ENCODE peak calls at places on chromosomes 3 and 15, in eight cellular contexts. One of them, this sample, is unnamed.

GRCh38 chr3:21634112-21634511 is 116.9 kb downstream of the ZNF385D start:
- DNase-seq in lower lobe of right lung: no peak
- DNase-seq in CD8-positive, alpha-beta T cell: no peak
- DNase-seq in endothelial cell: no peak
- DNase-seq in foreskin fibroblast: no peak
- DNase-seq in ovary: no peak
- DNase-seq in nephron progenitor cell: no peak
- DNase-seq in cardiac fibroblast: no peak
- DNase-seq in this sample: no peak

GRCh38 chr15:39156166-39156565 is 424.7 kb upstream of the THBS1 start:
- DNase-seq in lower lobe of right lung: no peak
- DNase-seq in CD8-positive, alpha-beta T cell: no peak
- DNase-seq in endothelial cell: no peak
- DNase-seq in foreskin fibroblast: peak
- DNase-seq in ovary: no peak
- DNase-seq in nephron progenitor cell: no peak
- DNase-seq in cardiac fibroblast: peak
- DNase-seq in this sample: no peak

GRCh38 chr15:71127083-71127482 is 11.8 kb downstream of the THSD4 start:
- DNase-seq in lower lobe of right lung: no peak
- DNase-seq in CD8-positive, alpha-beta T cell: no peak
- DNase-seq in endothelial cell: no peak
- DNase-seq in foreskin fibroblast: no peak
- DNase-seq in ovary: no peak
- DNase-seq in nephron progenitor cell: no peak
- DNase-seq in cardiac fibroblast: no peak
- DNase-seq in this sample: no peak

GRCh38 chr3:155270485-155271342 is 22.8 kb downstream of the STRIT1 start:
- DNase-seq in lower lobe of right lung: no peak
- DNase-seq in CD8-positive, alpha-beta T cell: no peak
- DNase-seq in endothelial cell: no peak
- DNase-seq in foreskin fibroblast: no peak
- DNase-seq in ovary: no peak
- DNase-seq in nephron progenitor cell: no peak
- DNase-seq in cardiac fibroblast: peak
- DNase-seq in this sample: no peak

GRCh38 chr3:79521221-79521848 is 246.5 kb downstream of the ROBO1 start:
- DNase-seq in lower lobe of right lung: no peak
- DNase-seq in CD8-positive, alpha-beta T cell: no peak
- DNase-seq in endothelial cell: peak
- DNase-seq in foreskin fibroblast: peak
- DNase-seq in ovary: no peak
- DNase-seq in nephron progenitor cell: peak
- DNase-seq in cardiac fibroblast: peak
- DNase-seq in this sample: peak

GRCh38 chr3:128476659-128477058 is 10.0 kb upstream of the DNAJB8 start:
- DNase-seq in lower lobe of right lung: no peak
- DNase-seq in CD8-positive, alpha-beta T cell: no peak
- DNase-seq in endothelial cell: no peak
- DNase-seq in foreskin fibroblast: no peak
- DNase-seq in ovary: no peak
- DNase-seq in nephron progenitor cell: no peak
- DNase-seq in cardiac fibroblast: no peak
- DNase-seq in this sample: no peak

GRCh38 chr3:55066406-55067128 is 138.7 kb upstream of the LRTM1 start:
- DNase-seq in lower lobe of right lung: no peak
- DNase-seq in CD8-positive, alpha-beta T cell: no peak
- DNase-seq in endothelial cell: no peak
- DNase-seq in foreskin fibroblast: no peak
- DNase-seq in ovary: no peak
- DNase-seq in nephron progenitor cell: no peak
- DNase-seq in cardiac fibroblast: peak
- DNase-seq in this sample: no peak

GRCh38 chr3:123229145-123229544 is 27.4 kb downstream of the SEC22A start:
- DNase-seq in lower lobe of right lung: no peak
- DNase-seq in CD8-positive, alpha-beta T cell: no peak
- DNase-seq in endothelial cell: no peak
- DNase-seq in foreskin fibroblast: no peak
- DNase-seq in ovary: no peak
- DNase-seq in nephron progenitor cell: no peak
- DNase-seq in cardiac fibroblast: peak
- DNase-seq in this sample: no peak

GRCh38 chr15:31392761-31393401 is 66.2 kb downstream of the KLF13 start:
- DNase-seq in lower lobe of right lung: no peak
- DNase-seq in CD8-positive, alpha-beta T cell: no peak
- DNase-seq in endothelial cell: no peak
- DNase-seq in foreskin fibroblast: no peak
- DNase-seq in ovary: no peak
- DNase-seq in nephron progenitor cell: peak
- DNase-seq in cardiac fibroblast: no peak
- DNase-seq in this sample: no peak

GRCh38 chr3:155387571-155387970 is 94.1 kb upstream of the STRIT1 start:
- DNase-seq in lower lobe of right lung: no peak
- DNase-seq in CD8-positive, alpha-beta T cell: no peak
- DNase-seq in endothelial cell: no peak
- DNase-seq in foreskin fibroblast: no peak
- DNase-seq in ovary: no peak
- DNase-seq in nephron progenitor cell: no peak
- DNase-seq in cardiac fibroblast: no peak
- DNase-seq in this sample: no peak

GRCh38 chr3:25038907-25039306 is 389.2 kb upstream of the RARB start:
- DNase-seq in lower lobe of right lung: no peak
- DNase-seq in CD8-positive, alpha-beta T cell: no peak
- DNase-seq in endothelial cell: no peak
- DNase-seq in foreskin fibroblast: no peak
- DNase-seq in ovary: no peak
- DNase-seq in nephron progenitor cell: no peak
- DNase-seq in cardiac fibroblast: no peak
- DNase-seq in this sample: no peak

GRCh38 chr15:92079647-92080255 is 226.2 kb downstream of the SLCO3A1 start:
- DNase-seq in lower lobe of right lung: no peak
- DNase-seq in CD8-positive, alpha-beta T cell: no peak
- DNase-seq in endothelial cell: no peak
- DNase-seq in foreskin fibroblast: no peak
- DNase-seq in ovary: no peak
- DNase-seq in nephron progenitor cell: no peak
- DNase-seq in cardiac fibroblast: no peak
- DNase-seq in this sample: no peak

DNA sequence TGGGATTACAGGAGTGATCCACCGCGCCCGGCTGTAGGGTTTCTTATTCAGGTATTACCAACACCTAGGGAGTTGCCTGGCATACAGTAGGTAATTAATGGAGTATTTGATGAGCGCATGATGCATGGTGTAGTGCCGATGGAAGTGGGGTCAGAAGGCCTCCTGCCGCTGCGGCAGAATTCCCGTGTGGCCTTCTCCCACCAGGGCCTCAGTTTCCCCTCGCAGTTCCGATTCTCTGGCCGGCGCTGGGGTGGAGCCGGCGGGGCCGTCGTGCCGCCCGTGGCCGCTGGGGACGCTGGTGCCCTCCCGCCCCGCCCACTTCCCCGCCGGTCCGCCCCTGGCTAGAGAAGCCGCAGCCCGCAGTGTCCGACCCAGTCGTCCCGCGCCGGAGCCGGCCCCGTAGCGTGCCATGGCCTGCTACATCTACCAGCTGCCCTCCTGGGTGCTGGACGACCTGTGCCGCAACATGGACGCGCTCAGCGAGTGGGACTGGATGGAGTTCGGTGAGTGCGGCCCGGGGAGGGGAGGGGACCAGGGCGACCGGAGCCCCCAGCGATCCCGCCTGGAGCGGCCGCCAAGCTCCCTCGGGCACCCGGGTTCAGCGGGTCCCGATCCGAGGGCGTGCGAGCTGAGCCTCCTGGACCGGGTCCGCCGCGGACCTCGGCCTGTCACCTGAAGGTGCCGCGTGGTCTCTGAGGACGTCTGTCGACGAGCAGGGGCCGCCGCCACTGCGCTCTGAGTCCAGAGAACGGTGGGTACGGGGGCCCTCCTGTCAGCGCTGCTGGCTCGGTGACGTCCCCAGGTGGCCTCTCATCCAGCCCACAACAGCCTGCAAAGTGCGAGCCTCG is at the start of gene IRAK2:
- DNase-seq in lower lobe of right lung: peak
- DNase-seq in CD8-positive, alpha-beta T cell: peak
- DNase-seq in endothelial cell: peak
- DNase-seq in foreskin fibroblast: peak
- DNase-seq in ovary: peak
- DNase-seq in nephron progenitor cell: peak
- DNase-seq in cardiac fibroblast: peak
- DNase-seq in this sample: peak
- TF ChIP-seq CTCF in lower lobe of right lung: peak
- TF ChIP-seq CTCF in CD8-positive, alpha-beta T cell: peak
- TF ChIP-seq CTCF in endothelial cell: peak
- TF ChIP-seq CTCF in foreskin fibroblast: peak
- TF ChIP-seq CTCF in ovary: peak
- TF ChIP-seq CTCF in nephron progenitor cell: peak
- TF ChIP-seq CTCF in cardiac fibroblast: peak
- TF ChIP-seq CTCF in this sample: peak

GRCh38 chr3:46080124-46080991 is 53.1 kb upstream of the XCR1 start:
- DNase-seq in lower lobe of right lung: no peak
- DNase-seq in CD8-positive, alpha-beta T cell: no peak
- DNase-seq in endothelial cell: no peak
- DNase-seq in foreskin fibroblast: peak
- DNase-seq in ovary: no peak
- DNase-seq in nephron progenitor cell: no peak
- DNase-seq in cardiac fibroblast: no peak
- DNase-seq in this sample: peak

GRCh38 chr3:46075816-46076215 is 48.5 kb upstream of the XCR1 start:
- DNase-seq in lower lobe of right lung: no peak
- DNase-seq in CD8-positive, alpha-beta T cell: no peak
- DNase-seq in endothelial cell: no peak
- DNase-seq in foreskin fibroblast: no peak
- DNase-seq in ovary: no peak
- DNase-seq in nephron progenitor cell: no peak
- DNase-seq in cardiac fibroblast: no peak
- DNase-seq in this sample: no peak

GRCh38 chr3:46082021-46082420 is 54.7 kb upstream of the XCR1 start:
- DNase-seq in lower lobe of right lung: no peak
- DNase-seq in CD8-positive, alpha-beta T cell: no peak
- DNase-seq in endothelial cell: no peak
- DNase-seq in foreskin fibroblast: no peak
- DNase-seq in ovary: no peak
- DNase-seq in nephron progenitor cell: no peak
- DNase-seq in cardiac fibroblast: no peak
- DNase-seq in this sample: no peak

GRCh38 chr3:46076606-46077005 is 49.3 kb upstream of the XCR1 start:
- DNase-seq in lower lobe of right lung: no peak
- DNase-seq in CD8-positive, alpha-beta T cell: no peak
- DNase-seq in endothelial cell: no peak
- DNase-seq in foreskin fibroblast: no peak
- DNase-seq in ovary: no peak
- DNase-seq in nephron progenitor cell: no peak
- DNase-seq in cardiac fibroblast: peak
- DNase-seq in this sample: no peak

DNA sequence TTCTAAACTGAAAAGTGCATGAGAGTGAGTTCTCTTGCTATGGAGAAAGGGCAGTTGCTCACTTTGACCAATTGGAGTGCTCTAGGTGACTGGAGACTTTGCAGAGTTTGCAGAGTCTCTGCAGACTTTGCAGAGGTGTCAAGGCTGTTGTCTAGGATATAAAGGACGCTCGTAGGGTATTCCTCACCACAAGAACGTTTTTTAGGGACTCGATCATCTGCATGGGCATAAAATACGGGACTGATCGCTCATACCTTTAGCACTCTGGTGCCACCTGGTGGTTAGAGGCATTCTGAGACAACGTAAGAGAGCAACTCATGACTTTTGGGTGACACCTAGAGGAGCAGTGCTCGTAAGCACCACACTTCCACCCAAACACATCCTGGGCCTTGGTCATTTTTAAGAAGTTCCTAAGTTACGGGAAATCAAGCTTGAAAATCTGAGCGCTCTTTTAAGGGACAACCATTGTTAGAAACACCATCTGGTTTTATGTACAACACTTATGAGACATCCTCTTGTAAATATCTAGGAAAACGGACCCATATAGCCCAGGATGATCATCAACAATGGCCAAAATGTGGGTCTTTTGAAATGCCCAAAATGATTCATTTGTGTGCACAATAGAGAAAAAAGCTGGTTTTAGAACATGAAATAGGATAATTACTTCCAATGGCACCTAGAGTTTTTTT is 51.6 kb upstream of the XCR1 start:
- DNase-seq in lower lobe of right lung: peak
- DNase-seq in CD8-positive, alpha-beta T cell: peak
- DNase-seq in endothelial cell: peak
- DNase-seq in foreskin fibroblast: peak
- DNase-seq in ovary: peak
- DNase-seq in nephron progenitor cell: peak
- DNase-seq in cardiac fibroblast: peak
- DNase-seq in this sample: peak
- TF ChIP-seq CTCF in lower lobe of right lung: peak
- TF ChIP-seq CTCF in CD8-positive, alpha-beta T cell: peak
- TF ChIP-seq CTCF in endothelial cell: peak
- TF ChIP-seq CTCF in foreskin fibroblast: peak
- TF ChIP-seq CTCF in ovary: peak
- TF ChIP-seq CTCF in nephron progenitor cell: peak
- TF ChIP-seq CTCF in cardiac fibroblast: peak
- TF ChIP-seq CTCF in this sample: peak

DNA sequence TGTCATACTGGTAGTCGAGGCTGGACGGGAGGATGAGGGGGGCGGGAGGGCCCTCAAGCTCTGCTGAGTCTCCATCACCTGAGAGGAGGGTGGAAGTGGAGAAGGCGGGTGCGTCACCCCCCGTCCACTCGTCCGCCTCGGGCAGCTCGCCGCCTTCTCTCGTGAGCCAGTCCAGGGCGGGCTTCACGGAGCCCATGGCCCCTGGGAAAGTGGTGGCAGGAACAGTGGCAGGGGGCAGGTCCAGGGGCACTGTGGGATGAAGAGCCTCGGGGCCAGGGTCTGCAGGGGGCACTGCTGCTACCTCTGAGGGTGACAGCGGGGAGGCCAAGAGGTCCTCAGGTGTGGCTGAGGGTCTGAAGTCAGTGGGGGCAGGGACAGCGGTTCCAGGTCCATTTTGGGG is 10.3 kb downstream of the PLXNB1 start:
- DNase-seq in lower lobe of right lung: no peak
- DNase-seq in CD8-positive, alpha-beta T cell: no peak
- DNase-seq in endothelial cell: no peak
- DNase-seq in foreskin fibroblast: no peak
- DNase-seq in ovary: no peak
- DNase-seq in nephron progenitor cell: no peak
- DNase-seq in cardiac fibroblast: no peak
- DNase-seq in this sample: no peak
- TF ChIP-seq CTCF in lower lobe of right lung: no peak
- TF ChIP-seq CTCF in CD8-positive, alpha-beta T cell: no peak
- TF ChIP-seq CTCF in endothelial cell: no peak
- TF ChIP-seq CTCF in foreskin fibroblast: no peak
- TF ChIP-seq CTCF in ovary: no peak
- TF ChIP-seq CTCF in nephron progenitor cell: no peak
- TF ChIP-seq CTCF in cardiac fibroblast: no peak
- TF ChIP-seq CTCF in this sample: no peak

GRCh38 chr3:148175215-148175614 is 522.5 kb upstream of the AGTR1 start:
- DNase-seq in lower lobe of right lung: no peak
- DNase-seq in CD8-positive, alpha-beta T cell: no peak
- DNase-seq in endothelial cell: no peak
- DNase-seq in foreskin fibroblast: no peak
- DNase-seq in ovary: no peak
- DNase-seq in nephron progenitor cell: no peak
- DNase-seq in cardiac fibroblast: peak
- DNase-seq in this sample: no peak

GRCh38 chr3:148173836-148174235 is 523.9 kb upstream of the AGTR1 start:
- DNase-seq in lower lobe of right lung: no peak
- DNase-seq in CD8-positive, alpha-beta T cell: no peak
- DNase-seq in endothelial cell: no peak
- DNase-seq in foreskin fibroblast: peak
- DNase-seq in ovary: no peak
- DNase-seq in nephron progenitor cell: no peak
- DNase-seq in cardiac fibroblast: peak
- DNase-seq in this sample: no peak

GRCh38 chr3:148178508-148178907 is 519.2 kb upstream of the AGTR1 start:
- DNase-seq in lower lobe of right lung: no peak
- DNase-seq in CD8-positive, alpha-beta T cell: no peak
- DNase-seq in endothelial cell: no peak
- DNase-seq in foreskin fibroblast: no peak
- DNase-seq in ovary: no peak
- DNase-seq in nephron progenitor cell: no peak
- DNase-seq in cardiac fibroblast: peak
- DNase-seq in this sample: no peak
- TF ChIP-seq CTCF in lower lobe of right lung: no peak
- TF ChIP-seq CTCF in CD8-positive, alpha-beta T cell: no peak
- TF ChIP-seq CTCF in endothelial cell: no peak
- TF ChIP-seq CTCF in foreskin fibroblast: no peak
- TF ChIP-seq CTCF in ovary: no peak
- TF ChIP-seq CTCF in nephron progenitor cell: no peak
- TF ChIP-seq CTCF in cardiac fibroblast: no peak
- TF ChIP-seq CTCF in this sample: no peak

This sample was measured in HFFc6.